ENCODE peak calls at places on chromosomes 13 and 19, in six cellular contexts. One of them, this sample, is unnamed.

GRCh38 chr19:39677931-39678889 is 22.5 kb downstream of the LGALS16 start:
- DNase-seq in PC-3: peak; percentile 74
- DNase-seq in activated naive CD4-positive, alpha-beta T cell: no peak
- DNase-seq in astrocyte of the cerebellum: no peak
- DNase-seq in DMS153: peak; percentile 79
- DNase-seq in hippocampal formation: no peak
- DNase-seq in this sample: no peak

GRCh38 chr19:18789883-18790565 is 1.1 kb downstream of the COMP start:
- DNase-seq in activated naive CD4-positive, alpha-beta T cell: no peak
- DNase-seq in astrocyte of the cerebellum: no peak
- DNase-seq in DMS153: no peak
- DNase-seq in hippocampal formation: no peak
- DNase-seq in PC-3: no peak
- DNase-seq in this sample: peak; percentile 81

GRCh38 chr13:36801035-36801434 is 18.0 kb upstream of the RFXAP start:
- DNase-seq in astrocyte of the cerebellum: no peak
- DNase-seq in activated naive CD4-positive, alpha-beta T cell: no peak
- DNase-seq in DMS153: no peak
- DNase-seq in hippocampal formation: no peak
- DNase-seq in PC-3: peak; percentile 18
- DNase-seq in this sample: no peak

GRCh38 chr13:25881136-25881926 is 170.5 kb downstream of the SHISA2 start:
- DNase-seq in astrocyte of the cerebellum: peak; percentile 83
- DNase-seq in DMS153: no peak
- DNase-seq in PC-3: no peak
- DNase-seq in activated naive CD4-positive, alpha-beta T cell: no peak
- DNase-seq in hippocampal formation: no peak
- DNase-seq in this sample: no peak

GRCh38 chr13:20728579-20729300 is 25.2 kb downstream of the IL17D start:
- DNase-seq in DMS153: no peak
- DNase-seq in hippocampal formation: no peak
- DNase-seq in astrocyte of the cerebellum: no peak
- DNase-seq in activated naive CD4-positive, alpha-beta T cell: no peak
- DNase-seq in PC-3: peak; percentile 19
- DNase-seq in this sample: no peak

GRCh38 chr13:26784704-26785639 is 24.4 kb upstream of the GPR12 start:
- DNase-seq in hippocampal formation: no peak
- DNase-seq in DMS153: no peak
- DNase-seq in astrocyte of the cerebellum: no peak
- DNase-seq in activated naive CD4-positive, alpha-beta T cell: no peak
- DNase-seq in PC-3: no peak
- DNase-seq in this sample: no peak

GRCh38 chr19:35462476-35462953 is 14.5 kb downstream of the FFAR2 start:
- DNase-seq in hippocampal formation: peak; percentile 21
- DNase-seq in activated naive CD4-positive, alpha-beta T cell: no peak
- DNase-seq in astrocyte of the cerebellum: no peak
- DNase-seq in DMS153: no peak
- DNase-seq in PC-3: no peak
- DNase-seq in this sample: no peak

GRCh38 chr19:13574933-13575332 is 68.7 kb upstream of the CACNA1A start:
- DNase-seq in activated naive CD4-positive, alpha-beta T cell: no peak
- DNase-seq in astrocyte of the cerebellum: no peak
- DNase-seq in PC-3: peak; percentile 56
- DNase-seq in hippocampal formation: no peak
- DNase-seq in DMS153: no peak
- DNase-seq in this sample: peak; percentile 52

This sample was measured in iPS-NIHi11.